ENCODE peak calls at places on chromosome 3, in four cellular contexts. Y is testis, X is gastrocnemius medialis, I is A549. D is an unnamed sample.

GRCh38 chr3:13887746-13888300 is 8.0 kb upstream of the WNT7A start:
- DNase-seq in I (no peak), Y (no peak), X (no peak), D (no peak)

GRCh38 chr3:180679178-180680096 is at the start of gene CCDC39:
- DNase-seq in I (peak), Y (peak), X (peak), D (peak)

GRCh38 chr3:67876261-67876660 is 221.8 kb upstream of the SUCLG2 start:
- DNase-seq in Y (no peak), X (no peak), I (no peak), D (no peak)

GRCh38 chr3:117700573-117701360 is 991.2 kb downstream of the TUSC7 start:
- DNase-seq in Y (no peak), X (no peak), I (no peak), D (no peak)

GRCh38 chr3:59268170-59268569 is 218.3 kb upstream of the CFAP20DC start:
- DNase-seq in Y (no peak), X (no peak), I (no peak), D (no peak)

GRCh38 chr3:13045245-13045903 is 27.9 kb downstream of the IQSEC1 start:
- DNase-seq in Y (no peak), X (no peak), I (no peak), D (no peak)

GRCh38 chr3:71101014-71101413 is 482.5 kb downstream of the FOXP1 start:
- DNase-seq in X (no peak), Y (no peak), I (peak), D (no peak)

GRCh38 chr3:77780621-77781020 is 740.7 kb downstream of the ROBO2 start:
- DNase-seq in I (no peak), X (no peak), Y (no peak), D (no peak)

GRCh38 chr3:129534428-129535027 is 6.1 kb downstream of the RHO start:
- DNase-seq in Y (no peak), I (no peak), X (no peak), D (no peak)

GRCh38 chr3:110307065-110307809 is 764.4 kb upstream of the NECTIN3 start:
- DNase-seq in Y (no peak), X (no peak), I (no peak), D (no peak)

GRCh38 chr3:195517030-195517429 is 26.1 kb downstream of the PPP1R2 start:
- DNase-seq in Y (no peak), X (no peak), I (no peak), D (no peak)

GRCh38 chr3:36653095-36653494 is 111.3 kb downstream of the DCLK3 start:
- DNase-seq in Y (no peak), X (no peak), I (no peak), D (no peak)

GRCh38 chr3:191246628-191247027 is 47.6 kb downstream of the OSTN start:
- DNase-seq in X (no peak), I (peak), Y (no peak), D (no peak)

GRCh38 chr3:141561426-141562034 is 74.7 kb downstream of the RASA2 start:
- DNase-seq in Y (peak), X (no peak), I (no peak), D (no peak)

GRCh38 chr3:134090031-134090430 is 60.3 kb upstream of the SLCO2A1 start:
- DNase-seq in Y (no peak), X (no peak), I (no peak), D (no peak)

GRCh38 chr3:12484983-12485327 is 675 bp downstream of the TSEN2 start:
- DNase-seq in I (no peak), X (no peak), Y (no peak), D (no peak)

GRCh38 chr3:41653575-41654239 is 308.2 kb downstream of the ULK4 start:
- DNase-seq in X (no peak), Y (no peak), I (no peak), D (no peak)

GRCh38 chr3:54121404-54122045 is 827 bp upstream of the CACNA2D3 start:
- DNase-seq in X (no peak), I (no peak), Y (peak), D (no peak)

GRCh38 chr3:190205739-190206138 is 85.0 kb upstream of the P3H2 start:
- DNase-seq in I (peak), X (no peak), Y (no peak), D (no peak)

GRCh38 chr3:16088496-16088895 is 86.0 kb upstream of the GALNT15 start:
- DNase-seq in Y (no peak), X (no peak), I (no peak), D (no peak)

GRCh38 chr3:2657408-2657807 is 452.8 kb downstream of the IL5RA start:
- DNase-seq in I (no peak), X (no peak), Y (no peak), D (no peak)

GRCh38 chr3:14772533-14773138 is 46.1 kb upstream of the FGD5 start:
- DNase-seq in X (no peak), Y (peak), I (no peak), D (no peak)

GRCh38 chr3:55014081-55014480 is 86.2 kb upstream of the LRTM1 start:
- DNase-seq in Y (no peak), X (no peak), I (no peak), D (no peak)

GRCh38 chr3:49020335-49021212 is 1.3 kb upstream of the NDUFAF3 start:
- DNase-seq in X (peak), I (no peak), Y (peak), D (peak)

GRCh38 chr3:61250784-61251173 is 473 bp downstream of the FHIT start:
- DNase-seq in I (no peak), Y (peak), X (peak), D (peak)

GRCh38 chr3:27431116-27431515 is 53.1 kb downstream of the SLC4A7 start:
- DNase-seq in X (no peak), Y (no peak), I (peak), D (no peak)

GRCh38 chr3:22450785-22451400 is 699.9 kb upstream of the ZNF385D start:
- DNase-seq in X (no peak), I (no peak), Y (no peak), D (no peak)

GRCh38 chr3:52926556-52926955 is 29.2 kb upstream of the STIMATE start:
- DNase-seq in Y (no peak), I (no peak), X (no peak), D (no peak)

GRCh38 chr3:9638939-9639338 is 10.4 kb upstream of the MTMR14 start:
- DNase-seq in Y (no peak), X (no peak), I (no peak), D (no peak)

GRCh38 chr3:65963787-65964707 is 74.7 kb downstream of the MAGI1 start:
- DNase-seq in X (no peak), I (peak), Y (no peak), D (no peak)

GRCh38 chr3:173038484-173038871 is 102.6 kb downstream of the SPATA16 start:
- DNase-seq in X (no peak), I (no peak), Y (no peak), D (no peak)

GRCh38 chr3:116442331-116443021 is 2.8 kb downstream of the LSAMP start:
- DNase-seq in Y (no peak), I (no peak), X (no peak), D (no peak)

GRCh38 chr3:9396301-9396631 is 1.1 kb upstream of the SETD5 start:
- DNase-seq in I (peak), X (peak), Y (peak), D (peak)

GRCh38 chr3:123202451-123202850 is 708 bp downstream of the SEC22A start:
- DNase-seq in X (no peak), I (peak), Y (no peak), D (no peak)

GRCh38 chr3:160564949-160565441 is 376 bp downstream of the KPNA4 start:
- DNase-seq in I (peak), Y (peak), X (peak), D (peak)

GRCh38 chr3:10599017-10599416 is 93.6 kb upstream of the ATP2B2 start:
- DNase-seq in X (no peak), I (no peak), Y (no peak), D (no peak)

DNA sequence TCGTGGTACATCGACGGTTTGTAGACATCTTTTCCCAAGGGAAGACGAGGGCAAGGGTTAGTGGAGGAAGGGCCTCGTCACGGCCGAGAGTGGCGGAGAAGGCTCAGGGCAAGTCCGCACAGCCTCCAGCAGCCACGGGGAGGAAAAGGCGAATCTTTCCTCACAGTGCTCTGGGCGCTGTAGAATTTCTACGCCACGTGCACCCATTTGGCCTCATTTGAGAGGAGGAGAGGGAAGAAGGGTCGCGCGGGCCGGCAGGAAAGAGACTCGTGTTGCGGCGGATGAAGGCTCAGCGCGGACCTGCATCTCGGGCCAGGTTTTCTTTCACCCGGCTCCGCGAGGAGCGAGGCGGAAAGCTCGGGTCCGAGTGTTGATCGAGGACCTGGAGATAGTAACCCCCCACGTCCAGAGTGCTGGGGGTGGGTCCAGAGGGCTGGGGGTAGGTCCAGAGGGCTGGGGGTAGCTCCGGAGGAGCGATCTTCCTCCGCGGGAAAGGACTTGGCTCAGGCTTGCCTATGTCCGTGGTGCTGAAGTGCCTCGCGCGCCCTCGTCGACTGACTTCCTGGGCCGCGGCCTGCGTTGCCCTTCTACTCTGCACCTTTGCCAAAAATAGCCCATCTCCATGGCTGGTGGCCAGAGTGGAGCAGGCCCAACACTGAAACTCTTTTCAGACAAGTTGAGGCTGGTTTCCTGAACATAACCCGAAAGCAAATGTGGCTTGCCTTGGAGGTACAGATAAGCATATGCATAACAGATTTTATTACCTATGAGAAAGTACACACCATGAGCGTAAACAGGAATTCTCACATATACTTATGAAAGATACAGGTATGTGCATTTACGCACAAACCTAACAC is 1.1 kb downstream of the SLC35G2 start:
- DNase-seq in Y (peak), X (peak), I (peak), D (no peak)
- H3K4me3 ChIP-seq in Y (peak), X (peak), I (peak), D (peak)

GRCh38 chr3:150761831-150762661 is 923 bp downstream of the SIAH2 start:
- DNase-seq in Y (peak), I (peak), X (peak), D (peak)
- TF ChIP-seq POLR2A in Y (peak), I (no peak), X (peak), D (no peak)

GRCh38 chr3:29597376-29598008 is 316.6 kb downstream of the RBMS3 start:
- DNase-seq in I (no peak), X (no peak), Y (no peak), D (no peak)
- H3K4me3 ChIP-seq in I (no peak), X (no peak), Y (no peak), D (no peak)

DNA sequence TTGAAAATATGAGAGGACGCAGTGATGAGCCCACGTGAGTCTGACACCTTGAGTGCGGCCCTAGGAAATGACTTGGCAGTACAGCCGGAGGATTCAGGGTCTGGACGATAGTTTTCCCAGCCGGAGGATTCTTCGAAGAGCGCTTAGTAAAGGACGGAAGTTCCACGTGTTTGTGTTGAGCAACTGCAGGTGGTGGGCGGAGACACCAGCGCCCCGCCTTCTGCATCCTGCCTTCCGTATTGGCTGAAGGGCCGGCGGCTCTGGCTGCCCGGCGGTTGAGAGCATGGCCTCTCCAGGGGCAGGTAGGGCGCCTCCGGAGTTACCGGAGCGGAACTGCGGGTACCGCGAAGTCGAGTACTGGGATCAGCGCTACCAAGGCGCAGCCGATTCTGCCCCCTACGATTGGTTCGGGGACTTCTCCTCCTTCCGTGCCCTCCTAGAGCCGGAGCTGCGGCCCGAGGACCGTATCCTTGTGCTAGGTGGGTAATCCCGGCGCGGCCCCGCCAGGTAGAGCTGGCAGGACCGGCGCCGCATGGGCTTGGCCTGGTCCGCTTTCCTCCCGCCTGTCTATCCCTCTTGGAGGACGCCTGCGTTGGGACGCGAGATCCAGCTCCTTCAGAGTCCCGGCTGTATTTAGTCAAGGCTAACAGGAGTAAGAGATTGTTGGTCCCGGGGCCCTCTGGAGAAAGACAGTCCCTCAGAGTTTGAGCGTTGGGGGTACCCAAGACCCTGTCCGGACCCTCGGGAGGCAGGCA is at the start of gene EEF1AKMT4:
- DNase-seq in X (peak), Y (peak), I (peak), D (peak)
- TF ChIP-seq POLR2A in X (peak), Y (no peak), I (peak), D (no peak)

GRCh38 chr3:39848365-39848764 is 39.0 kb downstream of the MYRIP start:
- DNase-seq in X (no peak), Y (no peak), I (no peak), D (no peak)

GRCh38 chr3:39850707-39851014 is 41.3 kb downstream of the MYRIP start:
- DNase-seq in X (no peak), Y (no peak), I (no peak), D (no peak)

GRCh38 chr3:39855517-39855916 is 46.1 kb downstream of the MYRIP start:
- DNase-seq in X (no peak), Y (no peak), I (no peak), D (no peak)

GRCh38 chr3:39849992-39850706 is 40.7 kb downstream of the MYRIP start:
- DNase-seq in I (no peak), X (no peak), Y (no peak), D (no peak)
- H3K4me3 ChIP-seq in I (no peak), X (no peak), Y (no peak), D (no peak)

GRCh38 chr3:171833775-171834460 is 9.2 kb upstream of the TMEM212 start:
- DNase-seq in Y (no peak), X (no peak), I (no peak), D (no peak)
- TF ChIP-seq POLR2A in Y (no peak), X (no peak), I (no peak), D (no peak)

DNA sequence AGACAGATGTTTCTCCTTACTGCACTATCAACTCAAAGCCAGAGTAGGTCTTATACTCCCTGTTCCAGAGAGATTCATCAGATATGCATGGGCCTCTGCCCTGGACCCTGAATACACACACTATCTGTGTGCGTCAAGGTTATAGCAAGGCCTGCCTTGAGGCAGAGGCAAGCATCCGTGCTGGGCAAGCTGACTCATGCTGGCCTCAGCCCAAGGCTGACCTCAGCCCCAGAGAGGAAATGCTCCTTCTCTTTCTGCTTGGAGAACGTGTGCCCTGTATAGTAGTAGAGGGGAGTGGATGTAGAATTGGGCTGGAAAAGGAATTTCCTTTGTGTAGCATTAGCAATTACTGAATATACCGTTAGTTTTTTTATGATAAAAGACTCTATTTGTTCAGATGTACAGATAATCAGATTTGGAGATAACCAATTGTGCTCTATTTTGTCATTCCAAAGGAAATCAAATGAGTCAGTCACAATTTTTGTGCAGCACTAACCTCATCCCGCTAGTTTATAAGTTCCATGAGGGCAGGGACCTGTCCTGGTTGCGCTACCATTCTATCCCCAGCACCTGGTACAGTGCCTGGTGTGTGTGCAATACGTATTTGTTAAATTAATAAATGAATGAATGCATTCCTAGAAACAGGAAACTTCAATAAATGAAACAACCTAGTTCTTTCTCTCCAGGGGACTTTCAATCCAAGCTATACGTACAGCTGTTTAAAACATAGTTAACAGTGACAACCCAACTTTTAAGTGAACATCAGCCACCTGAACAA is 13.3 kb upstream of the PAQR9 start:
- DNase-seq in I (peak), X (peak), Y (peak), D (no peak)
- H3K4me3 ChIP-seq in I (peak), X (no peak), Y (no peak), D (no peak)

GRCh38 chr3:40358454-40358853 is 28.5 kb upstream of the ENTPD3 start:
- DNase-seq in X (no peak), I (no peak), Y (no peak), D (no peak)

GRCh38 chr3:40350529-40350928 is 36.5 kb upstream of the ENTPD3 start:
- DNase-seq in I (no peak), Y (no peak), X (no peak), D (no peak)

DNA sequence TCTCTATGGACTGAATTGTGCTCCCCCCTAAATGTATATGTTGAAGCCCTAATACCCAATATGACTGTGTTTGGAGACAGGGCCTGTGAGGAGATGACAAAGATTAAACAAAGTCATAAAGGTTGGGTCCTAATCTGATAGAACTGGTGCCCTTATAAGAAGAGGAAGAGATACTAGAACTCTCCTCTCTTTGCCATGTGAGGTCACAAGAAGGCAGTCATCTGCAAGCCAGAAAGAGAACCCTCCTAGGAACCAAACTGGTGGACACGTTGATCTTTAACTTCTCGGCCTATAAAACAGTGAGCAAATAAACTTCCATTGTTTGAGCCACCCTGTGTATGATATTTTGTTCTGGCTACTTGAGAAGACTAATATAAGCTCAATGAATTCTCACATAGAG is 31.6 kb upstream of the ENTPD3 start:
- DNase-seq in X (no peak), Y (no peak), I (no peak), D (no peak)
- TF ChIP-seq POLR2A in X (no peak), Y (no peak), I (no peak), D (no peak)